ENCODE peak calls at places on chromosome 12, in six cellular contexts. One of them, this sample, is unnamed.

GRCh38 chr12:11576104-11576503 is 73.4 kb upstream of the ETV6 start:
- DNase-seq in breast epithelium: no peak
- DNase-seq in SK-N-SH: no peak
- DNase-seq in osteocyte: no peak
- DNase-seq in fibroblast of pulmonary artery: peak
- DNase-seq in BJ: no peak
- DNase-seq in this sample: no peak

GRCh38 chr12:84807249-84807648 is 105.3 kb downstream of the SLC6A15 start:
- DNase-seq in breast epithelium: no peak
- DNase-seq in SK-N-SH: no peak
- DNase-seq in osteocyte: no peak
- DNase-seq in fibroblast of pulmonary artery: no peak
- DNase-seq in BJ: no peak
- DNase-seq in this sample: no peak

GRCh38 chr12:16165506-16165905 is 112.0 kb downstream of the SLC15A5 start:
- DNase-seq in breast epithelium: no peak
- DNase-seq in SK-N-SH: peak
- DNase-seq in osteocyte: no peak
- DNase-seq in fibroblast of pulmonary artery: peak
- DNase-seq in BJ: no peak
- DNase-seq in this sample: no peak

GRCh38 chr12:71455028-71455737 is 15.6 kb downstream of the LGR5 start:
- DNase-seq in breast epithelium: no peak
- DNase-seq in SK-N-SH: no peak
- DNase-seq in osteocyte: no peak
- DNase-seq in fibroblast of pulmonary artery: no peak
- DNase-seq in BJ: no peak
- DNase-seq in this sample: no peak

GRCh38 chr12:10701226-10701681 is 21.9 kb downstream of the YBX3 start:
- DNase-seq in breast epithelium: no peak
- DNase-seq in SK-N-SH: no peak
- DNase-seq in osteocyte: no peak
- DNase-seq in fibroblast of pulmonary artery: no peak
- DNase-seq in BJ: peak
- DNase-seq in this sample: no peak

GRCh38 chr12:57161491-57161890 is 14.1 kb upstream of the LRP1-AS start:
- DNase-seq in breast epithelium: no peak
- DNase-seq in SK-N-SH: no peak
- DNase-seq in osteocyte: no peak
- DNase-seq in fibroblast of pulmonary artery: no peak
- DNase-seq in BJ: no peak
- DNase-seq in this sample: no peak

GRCh38 chr12:52741378-52742195 is 35.6 kb downstream of the KRT76 start:
- DNase-seq in breast epithelium: peak
- DNase-seq in SK-N-SH: no peak
- DNase-seq in osteocyte: no peak
- DNase-seq in fibroblast of pulmonary artery: peak
- DNase-seq in BJ: no peak
- DNase-seq in this sample: peak

GRCh38 chr12:21528953-21529352 is 2.9 kb downstream of the SPX start:
- DNase-seq in breast epithelium: no peak
- DNase-seq in SK-N-SH: no peak
- DNase-seq in osteocyte: no peak
- DNase-seq in fibroblast of pulmonary artery: peak
- DNase-seq in BJ: no peak
- DNase-seq in this sample: no peak

GRCh38 chr12:121383601-121384019 is 16.3 kb upstream of the RNF34 start:
- DNase-seq in breast epithelium: no peak
- DNase-seq in SK-N-SH: no peak
- DNase-seq in osteocyte: no peak
- DNase-seq in fibroblast of pulmonary artery: no peak
- DNase-seq in BJ: no peak
- DNase-seq in this sample: no peak

GRCh38 chr12:48862691-48863090 is 3.0 kb downstream of the RND1 start:
- DNase-seq in breast epithelium: no peak
- DNase-seq in SK-N-SH: no peak
- DNase-seq in osteocyte: no peak
- DNase-seq in fibroblast of pulmonary artery: no peak
- DNase-seq in BJ: no peak
- DNase-seq in this sample: no peak

GRCh38 chr12:112236386-112236785 is 111.0 kb downstream of the TRAFD1 start:
- DNase-seq in breast epithelium: no peak
- DNase-seq in SK-N-SH: no peak
- DNase-seq in osteocyte: no peak
- DNase-seq in fibroblast of pulmonary artery: no peak
- DNase-seq in BJ: peak
- DNase-seq in this sample: no peak

GRCh38 chr12:103801709-103802585 is 39.1 kb downstream of the NT5DC3 start:
- DNase-seq in breast epithelium: no peak
- DNase-seq in SK-N-SH: no peak
- DNase-seq in osteocyte: no peak
- DNase-seq in fibroblast of pulmonary artery: peak
- DNase-seq in BJ: no peak
- DNase-seq in this sample: no peak

GRCh38 chr12:19971396-19971802 is 396.9 kb upstream of the PDE3A start:
- DNase-seq in breast epithelium: no peak
- DNase-seq in SK-N-SH: no peak
- DNase-seq in osteocyte: no peak
- DNase-seq in fibroblast of pulmonary artery: peak
- DNase-seq in BJ: no peak
- DNase-seq in this sample: no peak
- TF ChIP-seq CTCF in breast epithelium: no peak
- TF ChIP-seq CTCF in SK-N-SH: no peak
- TF ChIP-seq CTCF in osteocyte: peak
- TF ChIP-seq CTCF in fibroblast of pulmonary artery: no peak
- TF ChIP-seq CTCF in BJ: no peak
- TF ChIP-seq CTCF in this sample: no peak

GRCh38 chr12:62434504-62435336 is 31.9 kb upstream of the MON2 start:
- DNase-seq in breast epithelium: no peak
- DNase-seq in SK-N-SH: peak
- DNase-seq in osteocyte: no peak
- DNase-seq in fibroblast of pulmonary artery: no peak
- DNase-seq in BJ: no peak
- DNase-seq in this sample: no peak

GRCh38 chr12:62436164-62436503 is 30.5 kb upstream of the MON2 start:
- DNase-seq in breast epithelium: no peak
- DNase-seq in SK-N-SH: no peak
- DNase-seq in osteocyte: no peak
- DNase-seq in fibroblast of pulmonary artery: no peak
- DNase-seq in BJ: no peak
- DNase-seq in this sample: no peak

GRCh38 chr12:62438098-62438692 is 28.4 kb upstream of the MON2 start:
- DNase-seq in breast epithelium: no peak
- DNase-seq in SK-N-SH: peak
- DNase-seq in osteocyte: no peak
- DNase-seq in fibroblast of pulmonary artery: peak
- DNase-seq in BJ: no peak
- DNase-seq in this sample: peak

DNA sequence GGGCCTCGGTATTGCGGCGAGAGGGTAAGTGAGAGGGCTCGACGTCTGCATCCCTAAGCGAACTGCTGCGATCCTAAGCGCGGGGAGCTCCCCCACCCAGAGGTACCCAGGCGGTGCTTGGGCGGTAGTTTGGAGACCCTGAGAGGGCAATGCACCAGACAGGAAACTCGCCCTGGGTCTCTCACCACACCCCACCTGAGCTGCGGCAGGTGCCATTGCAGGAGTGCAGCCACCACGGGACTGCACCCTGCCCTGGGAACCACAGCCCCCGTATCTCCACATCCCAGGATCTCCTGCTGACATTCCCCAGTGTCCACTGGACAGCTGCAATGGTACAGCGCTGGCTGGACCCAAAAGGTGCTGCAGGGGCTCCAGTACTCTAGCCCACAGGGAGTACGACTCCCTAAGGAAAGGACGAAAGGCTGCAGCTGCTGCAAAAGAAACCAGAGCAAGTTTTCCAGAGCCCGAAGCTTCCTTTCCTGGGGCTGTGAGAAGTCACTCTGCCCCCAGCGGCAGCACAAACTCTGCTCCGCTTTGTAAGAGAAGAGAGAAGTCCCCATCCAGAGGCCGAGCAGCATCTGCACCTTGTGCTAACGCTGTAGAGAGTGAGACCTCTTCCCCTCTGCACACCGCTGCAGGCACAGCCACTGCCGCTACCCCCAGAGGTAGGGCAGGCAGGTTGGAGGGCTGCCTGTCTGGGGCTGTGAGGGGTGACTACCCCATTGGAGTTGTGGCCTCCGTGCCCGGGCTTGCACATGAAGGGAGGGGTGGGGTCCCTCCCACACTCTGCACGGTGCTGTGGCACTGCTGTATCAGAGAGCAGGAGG is 31.1 kb upstream of the MON2 start:
- DNase-seq in breast epithelium: no peak
- DNase-seq in SK-N-SH: peak
- DNase-seq in osteocyte: no peak
- DNase-seq in fibroblast of pulmonary artery: peak
- DNase-seq in BJ: no peak
- DNase-seq in this sample: peak
- TF ChIP-seq CTCF in breast epithelium: peak
- TF ChIP-seq CTCF in SK-N-SH: peak
- TF ChIP-seq CTCF in osteocyte: peak
- TF ChIP-seq CTCF in fibroblast of pulmonary artery: peak
- TF ChIP-seq CTCF in BJ: peak
- TF ChIP-seq CTCF in this sample: peak

GRCh38 chr12:102542816-102543448 is 62.6 kb upstream of the IGF1 start:
- DNase-seq in breast epithelium: no peak
- DNase-seq in SK-N-SH: no peak
- DNase-seq in osteocyte: no peak
- DNase-seq in fibroblast of pulmonary artery: no peak
- DNase-seq in BJ: no peak
- DNase-seq in this sample: no peak

GRCh38 chr12:102540856-102541385 is 60.6 kb upstream of the IGF1 start:
- DNase-seq in breast epithelium: no peak
- DNase-seq in SK-N-SH: no peak
- DNase-seq in osteocyte: no peak
- DNase-seq in fibroblast of pulmonary artery: no peak
- DNase-seq in BJ: no peak
- DNase-seq in this sample: no peak

GRCh38 chr12:102539651-102540553 is 59.5 kb upstream of the IGF1 start:
- DNase-seq in breast epithelium: no peak
- DNase-seq in SK-N-SH: no peak
- DNase-seq in osteocyte: no peak
- DNase-seq in fibroblast of pulmonary artery: peak
- DNase-seq in BJ: peak
- DNase-seq in this sample: no peak

GRCh38 chr12:102543931-102544485 is 63.6 kb upstream of the IGF1 start:
- DNase-seq in breast epithelium: no peak
- DNase-seq in SK-N-SH: no peak
- DNase-seq in osteocyte: no peak
- DNase-seq in fibroblast of pulmonary artery: no peak
- DNase-seq in BJ: no peak
- DNase-seq in this sample: no peak

DNA sequence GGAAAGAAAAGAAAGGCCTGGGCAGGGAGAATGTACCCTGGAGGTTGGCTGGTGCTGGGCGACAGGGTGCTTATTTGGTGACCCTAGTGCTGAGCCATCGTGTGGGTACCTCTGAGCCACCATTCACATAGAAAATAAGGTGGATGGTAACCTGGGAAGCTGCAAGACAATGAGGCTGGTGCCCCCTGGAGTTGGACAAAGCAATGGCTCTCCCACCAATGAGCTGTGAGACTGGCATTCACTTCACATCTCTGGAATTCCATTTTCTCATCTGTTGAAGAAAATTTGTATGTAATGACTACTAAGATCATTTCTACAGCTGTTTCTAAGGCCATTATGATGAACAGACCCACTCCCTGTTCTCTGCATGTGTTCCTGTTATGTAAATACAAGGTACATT is 63.1 kb upstream of the IGF1 start:
- DNase-seq in breast epithelium: no peak
- DNase-seq in SK-N-SH: no peak
- DNase-seq in osteocyte: no peak
- DNase-seq in fibroblast of pulmonary artery: no peak
- DNase-seq in BJ: no peak
- DNase-seq in this sample: no peak
- TF ChIP-seq CTCF in breast epithelium: no peak
- TF ChIP-seq CTCF in SK-N-SH: peak
- TF ChIP-seq CTCF in osteocyte: no peak
- TF ChIP-seq CTCF in fibroblast of pulmonary artery: no peak
- TF ChIP-seq CTCF in BJ: peak
- TF ChIP-seq CTCF in this sample: peak

DNA sequence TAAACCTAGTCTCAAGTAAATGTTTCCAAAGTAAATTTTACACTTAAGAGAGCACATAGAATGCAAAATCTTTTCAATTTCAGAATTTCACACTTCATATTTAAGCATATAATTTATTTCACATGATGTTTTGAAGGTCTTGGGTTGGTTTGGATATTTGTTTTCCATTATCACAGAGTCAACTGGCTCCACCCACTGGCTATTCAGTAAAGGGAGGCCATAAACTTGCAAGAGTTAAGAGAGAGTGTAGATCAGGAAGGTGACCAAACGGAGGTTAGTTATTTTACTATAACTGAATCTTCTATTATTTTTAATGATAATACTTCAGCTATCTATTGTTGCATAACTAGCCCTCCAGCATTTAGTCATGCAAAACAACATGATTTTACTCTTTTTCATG is 6.2 kb upstream of the CPNE8 start:
- DNase-seq in breast epithelium: no peak
- DNase-seq in SK-N-SH: no peak
- DNase-seq in osteocyte: no peak
- DNase-seq in fibroblast of pulmonary artery: no peak
- DNase-seq in BJ: no peak
- DNase-seq in this sample: peak
- TF ChIP-seq CTCF in breast epithelium: no peak
- TF ChIP-seq CTCF in SK-N-SH: no peak
- TF ChIP-seq CTCF in osteocyte: peak
- TF ChIP-seq CTCF in fibroblast of pulmonary artery: no peak
- TF ChIP-seq CTCF in BJ: no peak
- TF ChIP-seq CTCF in this sample: peak

GRCh38 chr12:40874868-40875267 is 182.6 kb downstream of the CNTN1 start:
- DNase-seq in breast epithelium: no peak
- DNase-seq in SK-N-SH: no peak
- DNase-seq in osteocyte: no peak
- DNase-seq in fibroblast of pulmonary artery: no peak
- DNase-seq in BJ: no peak
- DNase-seq in this sample: no peak

GRCh38 chr12:40870981-40871380 is 178.7 kb downstream of the CNTN1 start:
- DNase-seq in breast epithelium: no peak
- DNase-seq in SK-N-SH: no peak
- DNase-seq in osteocyte: no peak
- DNase-seq in fibroblast of pulmonary artery: no peak
- DNase-seq in BJ: no peak
- DNase-seq in this sample: no peak
- TF ChIP-seq CTCF in breast epithelium: no peak
- TF ChIP-seq CTCF in SK-N-SH: no peak
- TF ChIP-seq CTCF in osteocyte: no peak
- TF ChIP-seq CTCF in fibroblast of pulmonary artery: no peak
- TF ChIP-seq CTCF in BJ: no peak
- TF ChIP-seq CTCF in this sample: no peak

GRCh38 chr12:28583771-28584261 is 393.6 kb downstream of the CCDC91 start:
- DNase-seq in breast epithelium: no peak
- DNase-seq in SK-N-SH: no peak
- DNase-seq in osteocyte: no peak
- DNase-seq in fibroblast of pulmonary artery: peak
- DNase-seq in BJ: peak
- DNase-seq in this sample: no peak

GRCh38 chr12:28582687-28583376 is 392.6 kb downstream of the CCDC91 start:
- DNase-seq in breast epithelium: no peak
- DNase-seq in SK-N-SH: no peak
- DNase-seq in osteocyte: no peak
- DNase-seq in fibroblast of pulmonary artery: no peak
- DNase-seq in BJ: no peak
- DNase-seq in this sample: no peak

GRCh38 chr12:28586481-28586880 is 396.2 kb downstream of the CCDC91 start:
- DNase-seq in breast epithelium: no peak
- DNase-seq in SK-N-SH: no peak
- DNase-seq in osteocyte: no peak
- DNase-seq in fibroblast of pulmonary artery: no peak
- DNase-seq in BJ: no peak
- DNase-seq in this sample: no peak

GRCh38 chr12:28585146-28585545 is 394.9 kb downstream of the CCDC91 start:
- DNase-seq in breast epithelium: no peak
- DNase-seq in SK-N-SH: no peak
- DNase-seq in osteocyte: no peak
- DNase-seq in fibroblast of pulmonary artery: no peak
- DNase-seq in BJ: no peak
- DNase-seq in this sample: no peak
- TF ChIP-seq CTCF in breast epithelium: no peak
- TF ChIP-seq CTCF in SK-N-SH: no peak
- TF ChIP-seq CTCF in osteocyte: no peak
- TF ChIP-seq CTCF in fibroblast of pulmonary artery: no peak
- TF ChIP-seq CTCF in BJ: no peak
- TF ChIP-seq CTCF in this sample: no peak